ENCODE peak calls at places on chromosomes 12 and 14, in eight cellular contexts. S is germinal center; X is Daoy; B is activated CD4-positive, alpha-beta memory T cell treated with anti-CD3 and anti-CD28 coated beads, Interleukin-2, amount 10 ng/mL, durations not matched to agents 7 days and 5 days; D is transverse colon; J is stimulated activated naive B cell treated with anti-CD40 and anti-IgM and Interleukin-4, amounts not matched to agents 10 μg/mL and 1 μg/mL and 100 μg/mL, for 72 hours; Z is M059J; A is upper lobe of right lung. N is an unnamed sample.

GRCh38 chr12:52977195-52977594 is 28.3 kb downstream of the KRT18 start:
- DNase-seq in S (no peak), X (no peak), B (no peak), D (no peak), J (no peak), Z (no peak), A (no peak), N (no peak)

GRCh38 chr14:87966816-87967215 is 26.2 kb downstream of the GALC start:
- DNase-seq in S (no peak), X (no peak), B (no peak), D (no peak), J (no peak), Z (peak), A (no peak), N (no peak)

GRCh38 chr12:18837025-18837424 is 99.1 kb downstream of the CAPZA3 start:
- DNase-seq in S (no peak), X (no peak), B (no peak), D (no peak), J (no peak), Z (no peak), A (no peak), N (no peak)

GRCh38 chr12:94147377-94147990 is 893 bp upstream of the PLXNC1 start:
- DNase-seq in S (peak), X (no peak), B (no peak), D (no peak), J (no peak), Z (no peak), A (no peak), N (no peak)

GRCh38 chr14:106174206-106174605 is 647.8 kb downstream of the TMEM121 start:
- DNase-seq in S (no peak), X (no peak), B (peak), D (peak), J (no peak), Z (no peak), A (no peak), N (peak)

GRCh38 chr14:91138511-91139359 is 24.9 kb downstream of the DGLUCY start:
- DNase-seq in S (peak), X (peak), B (peak), D (peak), J (peak), Z (no peak), A (no peak), N (peak)

GRCh38 chr12:102960766-102961487 is 3.5 kb downstream of the ASCL1 start:
- DNase-seq in S (no peak), X (no peak), B (no peak), D (no peak), J (no peak), Z (no peak), A (no peak), N (no peak)

GRCh38 chr12:52383331-52383730 is 2.1 kb downstream of the KRT84 start:
- DNase-seq in S (no peak), X (no peak), B (no peak), D (no peak), J (no peak), Z (no peak), A (peak), N (no peak)

GRCh38 chr12:51922146-51922545 is 14.8 kb downstream of the ACVRL1 start:
- DNase-seq in S (no peak), X (no peak), B (no peak), D (no peak), J (no peak), Z (no peak), A (peak), N (no peak)

GRCh38 chr14:104141621-104142091 is 3.3 kb downstream of the KIF26A start:
- DNase-seq in S (no peak), X (no peak), B (no peak), D (no peak), J (no peak), Z (no peak), A (peak), N (no peak)

GRCh38 chr12:104603545-104603973 is 146.8 kb downstream of the CHST11 start:
- DNase-seq in S (no peak), X (peak), B (no peak), D (no peak), J (no peak), Z (peak), A (no peak), N (no peak)

GRCh38 chr14:103517172-103517566 is 5.5 kb downstream of the CKB start:
- DNase-seq in S (no peak), X (no peak), B (no peak), D (no peak), J (no peak), Z (no peak), A (peak), N (no peak)

GRCh38 chr14:85587152-85587697 is 57.3 kb downstream of the FLRT2 start:
- DNase-seq in S (no peak), X (peak), B (no peak), D (no peak), J (no peak), Z (peak), A (no peak), N (no peak)

GRCh38 chr14:76486251-76486743 is 110.4 kb downstream of the ESRRB start:
- DNase-seq in S (no peak), X (peak), B (no peak), D (no peak), J (no peak), Z (no peak), A (no peak), N (no peak)

GRCh38 chr12:69388371-69388770 is 28.8 kb downstream of the YEATS4 start:
- DNase-seq in S (peak), X (peak), B (no peak), D (no peak), J (no peak), Z (peak), A (no peak), N (no peak)

GRCh38 chr12:125373375-125373774 is 308.1 kb downstream of the AACS start:
- DNase-seq in S (no peak), X (no peak), B (no peak), D (no peak), J (no peak), Z (no peak), A (no peak), N (no peak)

GRCh38 chr12:51826881-51827280 is 21.6 kb downstream of the FIGNL2 start:
- DNase-seq in S (no peak), X (no peak), B (no peak), D (no peak), J (no peak), Z (no peak), A (no peak), N (no peak)

GRCh38 chr14:54105406-54105805 is 148.8 kb upstream of the BMP4 start:
- DNase-seq in S (no peak), X (no peak), B (no peak), D (no peak), J (no peak), Z (peak), A (no peak), N (no peak)